ENCODE peak calls at places on chromosomes 4 and X, in five cellular contexts. W, G, X, U and M are unnamed samples.

GRCh38 chrX:100650841-100651240 is 6.8 kb downstream of the SRPX2 start:
- DNase-seq in W (no peak), G (no peak), X (no peak), U (no peak), M (no peak)

GRCh38 chr4:104907074-104907649 is 239.5 kb upstream of the TET2 start:
- DNase-seq in W (no peak), G (no peak), X (no peak), U (no peak), M (no peak)

GRCh38 chrX:41036668-41037326 is 48.4 kb upstream of the USP9X start:
- DNase-seq in W (no peak), G (no peak), X (no peak), U (no peak), M (no peak)

GRCh38 chr4:114334808-114335739 is 263.5 kb upstream of the UGT8 start:
- DNase-seq in W (no peak), G (no peak), X (no peak), U (no peak), M (no peak)

GRCh38 chrX:24494544-24495113 is 29.5 kb downstream of the PDK3 start:
- DNase-seq in W (no peak), G (no peak), X (no peak), U (peak; percentile 41), M (no peak)

GRCh38 chrX:12891915-12892506 is 14.4 kb upstream of the TLR8 start:
- DNase-seq in W (no peak), G (no peak), X (no peak), U (no peak), M (no peak)

GRCh38 chr4:5957091-5957490 is 61.1 kb downstream of the C4orf50 start:
- DNase-seq in W (no peak), G (no peak), X (no peak), U (no peak), M (no peak)

GRCh38 chr4:78379991-78380739 is 171.4 kb upstream of the ANXA3 start:
- DNase-seq in W (no peak), G (no peak), X (no peak), U (no peak), M (no peak)

GRCh38 chr4:11503166-11503565 is 74.5 kb upstream of the HS3ST1 start:
- DNase-seq in W (no peak), G (no peak), X (no peak), U (peak; percentile 21), M (no peak)

GRCh38 chr4:165190591-165191212 is 16.7 kb upstream of the KLHL2 start:
- DNase-seq in W (no peak), G (no peak), X (no peak), U (no peak), M (no peak)

GRCh38 chr4:820230-821172 is 5.4 kb downstream of the CPLX1 start:
- DNase-seq in W (no peak), G (no peak), X (no peak), U (no peak), M (no peak)

GRCh38 chr4:98779021-98779420 is 120.6 kb upstream of the TSPAN5 start:
- DNase-seq in W (no peak), G (no peak), X (no peak), U (no peak), M (no peak)

GRCh38 chrX:53684415-53685192 is 1.9 kb downstream of the HUWE1 start:
- DNase-seq in W (no peak), G (no peak), X (no peak), U (no peak), M (no peak)

GRCh38 chr4:85406185-85406584 is 68.8 kb upstream of the ARHGAP24 start:
- DNase-seq in W (no peak), G (no peak), X (no peak), U (no peak), M (no peak)

GRCh38 chr4:186724048-186724860 is 598 bp upstream of the FAT1 start:
- DNase-seq in W (peak; percentile 65), G (no peak), X (peak; percentile 33), U (peak; percentile 25), M (peak; percentile 45)

GRCh38 chrX:149513713-149514427 is 8.8 kb upstream of the IDS start:
- DNase-seq in W (no peak), G (no peak), X (no peak), U (no peak), M (no peak)

GRCh38 chr4:181569553-181569952 is 673.6 kb upstream of the TENM3 start:
- DNase-seq in W (no peak), G (no peak), X (no peak), U (no peak), M (no peak)

GRCh38 chr4:54004463-54004862 is 59.9 kb downstream of the CHIC2 start:
- DNase-seq in W (no peak), G (no peak), X (no peak), U (no peak), M (no peak)

GRCh38 chr4:174595141-174595929 is 73.0 kb upstream of the HPGD start:
- DNase-seq in W (no peak), G (no peak), X (no peak), U (no peak), M (no peak)

GRCh38 chrX:139932077-139932900 is 564 bp downstream of the ATP11C start:
- DNase-seq in W (peak; percentile 48), G (no peak), X (peak; percentile 59), U (peak; percentile 35), M (peak; percentile 30)

GRCh38 chr4:3295837-3296624 is 3.2 kb downstream of the RGS12 start:
- DNase-seq in W (peak; percentile 30), G (no peak), X (no peak), U (no peak), M (no peak)

GRCh38 chr4:76625316-76625715 is 190.3 kb downstream of the SHROOM3 start:
- DNase-seq in W (no peak), G (no peak), X (no peak), U (no peak), M (no peak)
- H3K27ac ChIP-seq in W (no peak overlapping the region), G (no peak overlapping the region), X (no peak overlapping the region), U (peak overlapping the region; percentile 75), M (no peak overlapping the region)

DNA sequence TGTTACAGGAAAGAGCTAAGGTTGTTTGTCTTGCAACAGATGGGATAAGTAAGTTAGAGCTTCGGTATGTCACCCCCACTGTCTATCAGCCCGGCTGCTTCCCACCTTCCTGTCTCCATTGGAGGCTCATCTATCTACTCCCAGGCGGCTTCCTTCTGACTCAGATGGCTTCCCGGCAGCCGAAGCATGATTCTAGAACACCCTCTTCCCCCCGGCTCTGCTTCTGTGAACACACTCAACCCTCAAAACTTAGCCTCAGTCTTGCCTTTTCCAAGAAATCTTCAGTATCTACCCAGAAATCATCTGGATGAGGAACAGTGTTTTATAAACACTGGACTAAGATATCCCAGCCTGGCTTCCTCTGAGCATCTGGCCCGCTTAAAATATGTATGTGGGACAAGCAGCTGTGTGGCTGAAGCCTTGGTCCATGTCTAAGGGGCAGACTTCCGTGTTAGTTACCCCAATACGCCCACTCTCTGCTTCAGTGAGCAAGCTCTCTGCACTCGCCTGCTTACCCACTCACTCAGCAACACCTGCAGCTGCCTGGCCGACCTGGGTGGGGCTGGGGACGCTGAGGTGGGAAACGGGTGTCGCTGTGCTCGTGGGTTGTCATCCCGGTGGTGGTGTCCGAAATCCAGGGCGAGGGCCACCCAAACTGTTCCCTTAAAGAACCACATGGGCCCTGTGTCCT is 12.0 kb upstream of the SLC2A9 start:
- DNase-seq in W (no peak), G (no peak), X (peak; percentile 24), U (no peak), M (no peak)
- H3K27ac ChIP-seq in W (no peak overlapping the region), G (no peak overlapping the region), X (no peak overlapping the region), U (no peak overlapping the region), M (no peak overlapping the region)

GRCh38 chrX:66489339-66489738 is 149.5 kb downstream of the EDA2R start:
- DNase-seq in W (no peak), G (no peak), X (no peak), U (no peak), M (no peak)
- H3K27ac ChIP-seq in W (no peak overlapping the region), G (no peak overlapping the region), X (no peak overlapping the region), U (no peak overlapping the region), M (no peak overlapping the region)

DNA sequence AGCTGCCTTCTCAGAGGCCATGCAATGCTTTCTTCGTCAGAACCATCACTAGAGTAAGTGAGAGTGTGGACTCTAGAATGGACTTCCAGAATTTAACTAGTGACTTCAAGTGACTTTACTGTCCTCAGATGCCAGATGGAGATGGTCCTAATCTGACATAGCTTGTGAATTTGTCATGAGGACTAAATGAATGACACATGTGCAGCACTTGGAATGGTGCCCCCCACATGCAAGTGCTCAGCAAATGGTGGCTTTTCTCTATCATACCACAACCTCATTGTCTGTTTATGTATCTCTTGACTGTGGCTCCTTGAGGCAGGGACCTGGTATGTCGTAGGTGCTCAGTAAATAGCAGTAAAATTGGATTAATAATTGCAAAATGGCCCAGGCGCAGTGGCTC is 91.6 kb upstream of the STX18 start:
- DNase-seq in W (no peak), G (no peak), X (no peak), U (no peak), M (no peak)
- H3K27ac ChIP-seq in W (no peak overlapping the region), G (no peak overlapping the region), X (no peak overlapping the region), U (no peak overlapping the region), M (no peak overlapping the region)